ENCODE peak calls at places on chromosomes 6 and 20, in five cellular contexts. T, V, O, I and B are unnamed samples.

GRCh38 chr20:3398681-3399252 is 8.7 kb downstream of the DNAAF9 start:
- DNase-seq in T (no peak), V (no peak), O (no peak), I (no peak), B (no peak)

GRCh38 chr6:163814494-163815364 is 400.2 kb downstream of the QKI start:
- DNase-seq in T (peak; percentile 65), V (no peak), O (no peak), I (no peak), B (no peak)

GRCh38 chr6:127191716-127192115 is 73.2 kb downstream of the RSPO3 start:
- DNase-seq in T (no peak), V (no peak), O (no peak), I (no peak), B (no peak)

GRCh38 chr20:33673411-33674293 is 576 bp downstream of the NECAB3 start:
- DNase-seq in T (no peak), V (no peak), O (no peak), I (no peak), B (no peak)

GRCh38 chr20:35821807-35822242 is 50.0 kb downstream of the PHF20 start:
- DNase-seq in T (no peak), V (no peak), O (no peak), I (no peak), B (no peak)

GRCh38 chr6:114281496-114281895 is 61.3 kb downstream of the HS3ST5 start:
- DNase-seq in T (no peak), V (no peak), O (no peak), I (no peak), B (no peak)

GRCh38 chr20:717817-718216 is 42.2 kb upstream of the SCRT2 start:
- DNase-seq in T (no peak), V (no peak), O (no peak), I (no peak), B (no peak)

GRCh38 chr6:169896826-169897456 is 145.5 kb downstream of the ERMARD start:
- DNase-seq in T (no peak), V (no peak), O (no peak), I (no peak), B (no peak)

GRCh38 chr20:10622657-10623418 is 51.0 kb downstream of the JAG1 start:
- DNase-seq in T (no peak), V (peak; percentile 54), O (no peak), I (peak; percentile 23), B (no peak)

GRCh38 chr20:44495257-44495656 is 19.6 kb downstream of the TTPAL start:
- DNase-seq in T (no peak), V (no peak), O (no peak), I (no peak), B (no peak)

GRCh38 chr6:41344865-41345264 is 9.5 kb downstream of the NCR2 start:
- DNase-seq in T (no peak), V (no peak), O (no peak), I (no peak), B (no peak)

GRCh38 chr6:170360476-170360875 is 53.9 kb downstream of the FAM120B start:
- DNase-seq in T (no peak), V (no peak), O (no peak), I (no peak), B (no peak)

GRCh38 chr6:153670403-153671026 is 368.5 kb upstream of the OPRM1 start:
- DNase-seq in T (no peak), V (no peak), O (no peak), I (no peak), B (no peak)

GRCh38 chr6:25175216-25175615 is 104.0 kb upstream of the CARMIL1 start:
- DNase-seq in T (no peak), V (no peak), O (no peak), I (no peak), B (no peak)

GRCh38 chr6:72425003-72425681 is 196.7 kb upstream of the KCNQ5 start:
- DNase-seq in T (peak; percentile 26), V (no peak), O (no peak), I (no peak), B (no peak)

GRCh38 chr20:57031867-57032355 is 234.5 kb downstream of the BMP7 start:
- DNase-seq in T (no peak), V (no peak), O (no peak), I (no peak), B (no peak)

GRCh38 chr20:44153636-44154043 is 33.3 kb downstream of the JPH2 start:
- DNase-seq in T (no peak), V (no peak), O (no peak), I (no peak), B (no peak)

GRCh38 chr20:4689224-4689623 is 32.5 kb upstream of the PRND start:
- DNase-seq in T (no peak), V (no peak), O (no peak), I (no peak), B (no peak)

GRCh38 chr6:39835856-39836442 is 43.8 kb downstream of the DAAM2 start:
- DNase-seq in T (no peak), V (no peak), O (no peak), I (no peak), B (no peak)

GRCh38 chr6:116101298-116101718 is 655 bp downstream of the NT5DC1 start:
- DNase-seq in T (no peak), V (no peak), O (no peak), I (no peak), B (no peak)

GRCh38 chr6:118485601-118486550 is 62.2 kb upstream of the PLN start:
- DNase-seq in T (no peak), V (no peak), O (no peak), I (no peak), B (no peak)

GRCh38 chr20:15205719-15206118 is 868.3 kb upstream of the FLRT3 start:
- DNase-seq in T (no peak), V (no peak), O (no peak), I (no peak), B (no peak)

GRCh38 chr6:20747996-20748395 is 213.7 kb downstream of the CDKAL1 start:
- DNase-seq in T (no peak), V (no peak), O (no peak), I (no peak), B (no peak)

GRCh38 chr20:2417142-2417541 is 36.4 kb downstream of the TGM6 start:
- DNase-seq in T (no peak), V (no peak), O (no peak), I (no peak), B (no peak)

GRCh38 chr6:132888701-132889100 is 74.3 kb downstream of the RPS12 start:
- DNase-seq in T (no peak), V (no peak), O (no peak), I (no peak), B (no peak)

DNA sequence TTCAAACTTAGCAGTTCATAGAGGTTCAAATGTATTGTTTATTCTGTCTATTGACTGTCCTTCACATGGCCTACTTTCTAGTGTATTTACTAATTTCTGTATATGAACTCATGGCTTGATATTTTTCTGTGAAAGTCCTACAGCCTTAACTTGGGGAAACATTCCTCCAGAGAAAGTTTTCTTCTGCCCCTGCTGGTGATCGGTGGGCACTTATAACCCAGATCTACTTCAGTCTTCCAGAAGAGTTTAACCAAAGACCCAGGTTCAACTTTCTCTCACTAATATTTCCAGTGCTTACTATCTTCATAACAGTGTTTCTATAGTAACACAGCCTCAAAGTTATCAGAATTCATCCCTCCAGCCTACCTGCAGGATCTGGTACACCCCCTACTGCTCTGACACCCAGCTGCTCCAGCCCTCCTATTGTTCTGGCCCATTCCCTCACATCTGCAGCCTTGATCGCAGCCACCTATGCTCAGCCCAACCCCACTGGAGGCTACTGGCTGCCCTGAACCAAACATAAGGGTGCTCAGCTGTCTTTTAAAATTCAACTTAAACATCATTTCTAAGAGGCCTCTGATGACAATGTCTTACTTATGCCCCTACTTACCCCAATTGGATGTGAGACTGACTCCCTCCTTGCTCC is 72.3 kb downstream of the TBX18 start:
- DNase-seq in T (no peak), V (no peak), O (no peak), I (no peak), B (no peak)
- H3K27ac ChIP-seq in T (no peak overlapping the region), V (no peak overlapping the region), O (no peak overlapping the region), I (no peak overlapping the region), B (no peak overlapping the region)

DNA sequence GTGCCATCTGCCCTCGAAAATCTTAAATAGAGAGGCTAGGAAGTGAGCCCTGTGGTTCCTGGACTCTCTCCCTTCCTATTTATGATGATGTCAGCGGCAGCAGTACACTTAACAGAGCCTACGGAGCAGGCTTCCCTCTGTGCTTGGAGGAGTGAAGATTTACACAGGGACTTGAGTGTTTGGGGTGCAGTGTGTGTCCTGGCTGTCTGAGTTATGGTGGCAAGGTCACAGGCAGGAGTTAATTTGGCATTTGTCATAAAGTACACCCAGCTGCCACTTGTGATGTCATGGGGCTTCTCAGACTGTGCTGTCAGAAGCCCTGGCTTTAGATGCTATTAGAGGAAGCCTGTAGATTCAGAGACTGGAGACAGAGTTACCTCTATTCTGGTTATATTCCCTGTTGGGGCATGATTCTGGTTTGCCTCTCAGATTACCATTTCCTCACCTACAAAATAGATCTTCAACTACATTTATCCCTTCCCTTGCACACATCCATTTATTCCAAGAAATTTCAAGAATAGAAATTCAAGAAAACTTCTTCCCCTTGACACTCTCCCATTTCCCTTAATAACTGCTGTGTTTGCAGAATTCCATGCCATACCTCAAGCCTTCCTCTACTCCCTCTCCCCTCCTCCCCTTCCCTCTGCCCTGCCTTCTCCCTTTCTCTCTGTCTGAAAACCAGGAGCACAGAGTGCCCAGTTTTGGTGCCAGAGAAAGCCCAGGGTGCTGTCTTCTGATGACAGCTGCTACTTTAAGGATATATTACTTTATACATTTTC is 72.1 kb downstream of the SLC24A3 start:
- DNase-seq in T (no peak), V (no peak), O (no peak), I (no peak), B (no peak)
- H3K27ac ChIP-seq in T (no peak overlapping the region), V (no peak overlapping the region), O (no peak overlapping the region), I (no peak overlapping the region), B (no peak overlapping the region)

GRCh38 chr6:46796842-46797241 is 3.7 kb downstream of the MEP1A start:
- DNase-seq in T (no peak), V (no peak), O (no peak), I (no peak), B (no peak)
- H3K27ac ChIP-seq in T (no peak overlapping the region), V (no peak overlapping the region), O (no peak overlapping the region), I (no peak overlapping the region), B (no peak overlapping the region)

DNA sequence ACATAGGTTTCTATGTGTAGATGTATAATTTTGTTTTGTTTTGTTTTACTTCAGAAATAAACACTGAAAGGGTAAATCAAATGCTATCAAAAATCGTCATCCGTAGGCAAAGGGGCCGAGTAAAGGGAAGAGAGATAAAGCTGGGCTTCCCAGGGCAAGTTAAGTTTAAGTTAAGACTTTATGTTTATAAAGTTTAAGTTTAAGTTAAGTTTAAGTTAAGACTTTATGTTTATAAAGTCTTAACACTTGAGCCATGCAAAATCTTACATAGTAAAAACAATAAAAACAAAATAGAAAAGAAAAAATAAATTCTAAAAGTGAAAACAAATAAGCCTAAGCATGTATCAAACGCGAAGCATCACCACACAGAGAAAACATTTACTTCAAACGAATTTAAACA is 216.1 kb upstream of the SYNDIG1 start:
- DNase-seq in T (no peak), V (no peak), O (no peak), I (no peak), B (no peak)
- H3K27ac ChIP-seq in T (no peak overlapping the region), V (no peak overlapping the region), O (no peak overlapping the region), I (no peak overlapping the region), B (no peak overlapping the region)

DNA sequence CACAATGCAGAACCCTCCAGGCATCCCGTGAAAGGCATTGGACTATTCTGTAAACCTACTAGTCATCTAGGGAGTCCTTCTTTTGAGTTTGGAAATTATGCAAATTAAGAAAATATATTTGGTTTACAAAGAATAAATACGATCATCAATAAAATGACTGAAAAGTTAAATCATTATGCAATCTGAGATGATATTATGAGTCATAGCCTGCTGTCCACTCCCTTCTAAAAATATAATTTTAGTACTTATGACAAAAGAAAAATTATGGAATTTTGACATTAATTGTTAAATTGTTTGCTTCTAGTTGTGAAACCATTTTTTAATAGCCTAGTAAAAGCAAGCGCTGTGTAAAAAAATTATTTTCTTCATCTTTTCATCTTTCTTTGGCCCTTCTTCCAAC is 599.9 kb downstream of the COL12A1 start:
- DNase-seq in T (no peak), V (no peak), O (no peak), I (no peak), B (no peak)
- H3K27ac ChIP-seq in T (no peak overlapping the region), V (peak overlapping the region; percentile 55), O (no peak overlapping the region), I (no peak overlapping the region), B (no peak overlapping the region)

GRCh38 chr20:54335299-54335698 is 127.4 kb downstream of the PFDN4 start:
- DNase-seq in T (no peak), V (no peak), O (no peak), I (no peak), B (no peak)
- H3K27ac ChIP-seq in T (no peak overlapping the region), V (no peak overlapping the region), O (no peak overlapping the region), I (no peak overlapping the region), B (no peak overlapping the region)